ENCODE peak calls at places on chromosomes 13 and 19, in seven cellular contexts. J is anterior cingulate cortex, L is LHCN-M2, S is left lung, M is MG63, H is astrocyte of the hippocampus, Y is amygdala. C is an unnamed sample.

GRCh38 chr19:461664-462551 is 1.1 kb upstream of the SHC2 start:
- DNase-seq in J (peak; percentile 72), L (no peak), S (peak; percentile 82), M (no peak), H (peak; percentile 31), Y (no peak), C (peak; percentile 25)

GRCh38 chr13:59447846-59448620 is 715.7 kb downstream of the DIAPH3 start:
- DNase-seq in J (no peak), L (peak; percentile 24), S (no peak), M (no peak), H (peak; percentile 93), Y (no peak), C (no peak)

GRCh38 chr13:48507024-48507423 is 25.9 kb downstream of the RCBTB2 start:
- DNase-seq in J (no peak), L (no peak), S (no peak), M (no peak), H (no peak), Y (no peak), C (no peak)

GRCh38 chr13:102580552-102581169 is 16.1 kb upstream of the TPP2 start:
- DNase-seq in J (no peak), L (peak; percentile 58), S (no peak), M (no peak), H (peak; percentile 71), Y (no peak), C (no peak)

GRCh38 chr13:93116809-93117208 is 109.8 kb upstream of the GPC6 start:
- DNase-seq in J (no peak), L (peak; percentile 36), S (no peak), M (no peak), H (no peak), Y (no peak), C (no peak)

GRCh38 chr19:52258426-52258825 is 11.0 kb upstream of the ZNF766 start:
- DNase-seq in J (no peak), L (peak; percentile 11), S (no peak), M (no peak), H (no peak), Y (no peak), C (no peak)

GRCh38 chr19:42683917-42684513 is 56.3 kb downstream of the PSG3 start:
- DNase-seq in J (no peak), L (peak; percentile 32), S (no peak), M (no peak), H (peak; percentile 54), Y (no peak), C (no peak)

GRCh38 chr19:18312021-18312534 is 10.8 kb downstream of the LSM4 start:
- DNase-seq in J (no peak), L (no peak), S (no peak), M (no peak), H (no peak), Y (no peak), C (no peak)

GRCh38 chr13:99967884-99968520 is 3.6 kb downstream of the ZIC5 start:
- DNase-seq in J (no peak), L (no peak), S (peak; percentile 77), M (no peak), H (peak; percentile 66), Y (no peak), C (peak; percentile 35)

GRCh38 chr19:37699057-37699456 is 20.5 kb downstream of the ZNF607 start:
- DNase-seq in J (no peak), L (peak; percentile 15), S (no peak), M (no peak), H (peak; percentile 23), Y (no peak), C (no peak)

GRCh38 chr19:30222428-30222873 is 149.7 kb upstream of the ZNF536 start:
- DNase-seq in J (no peak), L (no peak), S (peak; percentile 81), M (no peak), H (peak; percentile 40), Y (no peak), C (no peak)

GRCh38 chr13:51861728-51862300 is at the start of gene CCDC70:
- DNase-seq in J (no peak), L (peak; percentile 34), S (no peak), M (no peak), H (peak; percentile 35), Y (no peak), C (no peak)

GRCh38 chr13:77374786-77375185 is 47.9 kb upstream of the MYCBP2 start:
- DNase-seq in J (no peak), L (no peak), S (no peak), M (no peak), H (peak; percentile 9), Y (no peak), C (no peak)

GRCh38 chr13:25466880-25467279 is 95.1 kb downstream of the ATP8A2 start:
- DNase-seq in J (no peak), L (no peak), S (no peak), M (no peak), H (no peak), Y (no peak), C (no peak)

GRCh38 chr19:46408611-46409039 is 4.7 kb downstream of the CCDC8 start:
- DNase-seq in J (no peak), L (no peak), S (peak; percentile 86), M (no peak), H (peak; percentile 51), Y (no peak), C (no peak)

GRCh38 chr19:46847528-46847927 is 3.1 kb downstream of the AP2S1 start:
- DNase-seq in J (no peak), L (no peak), S (no peak), M (no peak), H (no peak), Y (no peak), C (no peak)

GRCh38 chr19:36115453-36116343 is at the start of gene TBCB:
- DNase-seq in J (no peak), L (peak; percentile 25), S (peak; percentile 96), M (no peak), H (no peak), Y (no peak), C (no peak)

GRCh38 chr13:41587490-41587889 is 130.1 kb downstream of the RGCC start:
- DNase-seq in J (no peak), L (no peak), S (no peak), M (no peak), H (no peak), Y (no peak), C (no peak)

GRCh38 chr13:112244061-112244460 is 132.1 kb upstream of the SPACA7 start:
- DNase-seq in J (no peak), L (no peak), S (no peak), M (no peak), H (no peak), Y (no peak), C (no peak)

GRCh38 chr13:53758946-53759345 is 730.3 kb downstream of the OLFM4 start:
- DNase-seq in J (no peak), L (no peak), S (no peak), M (no peak), H (no peak), Y (no peak), C (no peak)

C was measured in nucleus accumbens.